ENCODE peak calls at places on chromosomes 5 and 9, in six cellular contexts. C is central memory CD8-positive, alpha-beta T cell; M is GM12865; T is neuronal stem cell; I is hepatic stellate cell; F is choroid plexus epithelial cell. Q is an unnamed sample.

GRCh38 chr5:159427180-159428012 is 97.1 kb upstream of the IL12B start:
- DNase-seq in C (no peak), T (no peak), F (no peak), I (no peak), M (peak), Q (no peak)

GRCh38 chr5:132667761-132668705 is 5.8 kb upstream of the IL4 start:
- DNase-seq in T (no peak), F (no peak), M (no peak), I (no peak), C (no peak), Q (no peak)

GRCh38 chr9:91681461-91682305 is 258.1 kb upstream of the NFIL3 start:
- DNase-seq in T (peak), M (peak), F (peak), C (peak), I (peak), Q (no peak)

GRCh38 chr9:70511858-70512257 is 97.4 kb upstream of the KLF9 start:
- DNase-seq in C (no peak), I (no peak), F (no peak), M (no peak), T (no peak), Q (no peak)

GRCh38 chr5:155260798-155261197 is 247.2 kb downstream of the KIF4B start:
- DNase-seq in M (peak), T (peak), I (no peak), C (no peak), F (no peak), Q (no peak)

GRCh38 chr5:164202338-164202737 is 696.9 kb downstream of the MAT2B start:
- DNase-seq in T (no peak), F (peak), C (no peak), I (no peak), M (no peak), Q (no peak)

GRCh38 chr5:91318727-91319126 is 64.4 kb downstream of the ARRDC3 start:
- DNase-seq in F (no peak), T (no peak), I (no peak), M (no peak), C (no peak), Q (no peak)

GRCh38 chr5:154861946-154862345 is 3.5 kb downstream of the CNOT8 start:
- DNase-seq in T (no peak), I (no peak), M (no peak), C (no peak), F (no peak), Q (no peak)

GRCh38 chr9:4489562-4489918 is 728 bp upstream of the SLC1A1 start:
- DNase-seq in I (peak), F (peak), M (peak), T (no peak), C (no peak), Q (no peak)

GRCh38 chr5:41851116-41851515 is 19.1 kb downstream of the OXCT1 start:
- DNase-seq in C (no peak), M (no peak), F (no peak), T (no peak), I (no peak), Q (no peak)

GRCh38 chr5:179142434-179143198 is 82.4 kb downstream of the ZNF354C start:
- DNase-seq in I (peak), C (no peak), F (peak), M (no peak), T (no peak), Q (no peak)

GRCh38 chr5:178247481-178248456 is 15.2 kb upstream of the PHYKPL start:
- DNase-seq in F (no peak), I (no peak), T (no peak), C (no peak), M (no peak), Q (no peak)

GRCh38 chr5:1204693-1205242 is 3.4 kb downstream of the SLC6A19 start:
- DNase-seq in I (peak), F (peak), C (no peak), T (peak), M (no peak), Q (peak)

GRCh38 chr9:106648799-106649198 is 214.2 kb upstream of the ZNF462 start:
- DNase-seq in F (peak), M (no peak), T (no peak), C (no peak), I (peak), Q (no peak)

GRCh38 chr5:179803651-179804598 is 2.7 kb downstream of the MGAT4B start:
- DNase-seq in M (no peak), C (no peak), I (no peak), T (no peak), F (no peak), Q (no peak)

GRCh38 chr5:39256472-39256871 is 37.1 kb upstream of the FYB1 start:
- DNase-seq in F (peak), C (no peak), T (no peak), M (peak), I (no peak), Q (no peak)

GRCh38 chr5:72326298-72326649 is 6.1 kb downstream of the PTCD2 start:
- DNase-seq in T (no peak), F (no peak), M (no peak), I (no peak), C (no peak), Q (no peak)

GRCh38 chr9:4987996-4988421 is 2.9 kb downstream of the JAK2 start:
- DNase-seq in C (peak), I (peak), T (peak), M (peak), F (peak), Q (peak)

GRCh38 chr9:93965830-93966577 is 10.8 kb upstream of the BARX1 start:
- DNase-seq in T (no peak), I (peak), M (no peak), F (no peak), C (peak), Q (no peak)

GRCh38 chr9:126113176-126113575 is 213.5 kb upstream of the MVB12B start:
- DNase-seq in I (no peak), C (no peak), M (no peak), T (no peak), F (no peak), Q (no peak)

GRCh38 chr5:136749016-136749415 is 383.7 kb upstream of the TRPC7 start:
- DNase-seq in F (peak), I (peak), C (no peak), M (no peak), T (no peak), Q (no peak)

GRCh38 chr5:150449491-150450339 is at the start of gene RPS14:
- DNase-seq in I (peak), T (peak), C (peak), F (peak), M (peak), Q (peak)

GRCh38 chr9:591292-591691 is 250.2 kb upstream of the DMRT1 start:
- DNase-seq in C (no peak), F (no peak), T (no peak), I (no peak), M (no peak), Q (no peak)

GRCh38 chr5:8944005-8944404 is 601.9 kb downstream of the SEMA5A start:
- DNase-seq in T (no peak), M (no peak), C (no peak), I (no peak), F (peak), Q (no peak)

GRCh38 chr5:79503794-79504495 is 10.0 kb downstream of the HOMER1 start:
- DNase-seq in M (no peak), I (no peak), F (peak), C (no peak), T (no peak), Q (no peak)

GRCh38 chr5:161846731-161847130 is 1.2 kb upstream of the GABRA1 start:
- DNase-seq in I (no peak), M (peak), F (no peak), C (no peak), T (peak), Q (no peak)

GRCh38 chr5:116970318-116970717 is 395.7 kb upstream of the SEMA6A start:
- DNase-seq in M (no peak), F (peak), I (no peak), C (no peak), T (no peak), Q (peak)

GRCh38 chr5:59959330-59959729 is 65.8 kb upstream of the PDE4D start:
- DNase-seq in T (no peak), I (no peak), F (no peak), C (no peak), M (no peak), Q (no peak)

GRCh38 chr5:63128018-63128417 is 549.4 kb downstream of the LRRC70 start:
- DNase-seq in C (no peak), T (no peak), M (no peak), I (no peak), F (no peak), Q (no peak)

GRCh38 chr9:116027096-116027495 is 126.5 kb upstream of the PAPPA start:
- DNase-seq in C (no peak), T (no peak), F (peak), I (no peak), M (no peak), Q (no peak)

GRCh38 chr5:112691758-112692157 is 45.9 kb upstream of the APC start:
- DNase-seq in C (no peak), I (no peak), M (peak), T (no peak), F (peak), Q (peak)

GRCh38 chr5:125059255-125060050 is 313.0 kb upstream of the ZNF608 start:
- DNase-seq in I (no peak), T (peak), C (no peak), M (no peak), F (peak), Q (no peak)

GRCh38 chr9:31683126-31683525 is 701.3 kb upstream of the ACO1 start:
- DNase-seq in C (no peak), F (peak), I (no peak), M (no peak), T (no peak), Q (no peak)